ENCODE peak calls at places on chromosome 21, in four cellular contexts. One of them, this sample, is unnamed.
A peak's percentile ranks its signal among the peaks of the same experiment; 100 is the strongest.

GRCh38 chr21:37463083-37463780 is 96.7 kb downstream of the DYRK1A start:
- DNase-seq in right lobe of liver: no peak
- DNase-seq in fibroblast of pulmonary artery: peak; percentile 75
- DNase-seq in gastrocnemius medialis: no peak
- DNase-seq in this sample: peak; percentile 81

GRCh38 chr21:31218830-31219608 is 125.0 kb downstream of the TIAM1 start:
- DNase-seq in right lobe of liver: no peak
- DNase-seq in fibroblast of pulmonary artery: peak; percentile 62
- DNase-seq in gastrocnemius medialis: peak; percentile 58
- DNase-seq in this sample: peak; percentile 87

GRCh38 chr21:22806278-22806677 is 1808.1 kb downstream of the NCAM2 start:
- DNase-seq in right lobe of liver: no peak
- DNase-seq in fibroblast of pulmonary artery: no peak
- DNase-seq in gastrocnemius medialis: no peak
- DNase-seq in this sample: no peak

GRCh38 chr21:15441999-15442398 is 287.8 kb upstream of the USP25 start:
- DNase-seq in right lobe of liver: no peak
- DNase-seq in fibroblast of pulmonary artery: no peak
- DNase-seq in gastrocnemius medialis: no peak
- DNase-seq in this sample: peak; percentile 34

GRCh38 chr21:38196033-38196432 is 60.8 kb upstream of the KCNJ15 start:
- DNase-seq in right lobe of liver: no peak
- DNase-seq in fibroblast of pulmonary artery: no peak
- DNase-seq in gastrocnemius medialis: no peak
- DNase-seq in this sample: no peak

GRCh38 chr21:33332143-33332542 is 7.4 kb downstream of the IFNAR1 start:
- DNase-seq in right lobe of liver: no peak
- DNase-seq in fibroblast of pulmonary artery: no peak
- DNase-seq in gastrocnemius medialis: no peak
- DNase-seq in this sample: no peak

GRCh38 chr21:26127073-26127814 is 43.3 kb downstream of the APP start:
- DNase-seq in right lobe of liver: no peak
- DNase-seq in fibroblast of pulmonary artery: no peak
- DNase-seq in gastrocnemius medialis: no peak
- DNase-seq in this sample: no peak

GRCh38 chr21:41957991-41958766 is 4.4 kb upstream of the C2CD2 start:
- DNase-seq in right lobe of liver: peak; percentile 76
- DNase-seq in fibroblast of pulmonary artery: peak; percentile 93
- DNase-seq in gastrocnemius medialis: peak; percentile 62
- DNase-seq in this sample: peak; percentile 94

GRCh38 chr21:36260030-36260787 is 59.8 kb upstream of the MORC3 start:
- DNase-seq in right lobe of liver: no peak
- DNase-seq in fibroblast of pulmonary artery: peak; percentile 81
- DNase-seq in gastrocnemius medialis: no peak
- DNase-seq in this sample: peak; percentile 86

GRCh38 chr21:41141031-41141457 is 26.9 kb upstream of the BACE2 start:
- DNase-seq in right lobe of liver: no peak
- DNase-seq in fibroblast of pulmonary artery: peak; percentile 5
- DNase-seq in gastrocnemius medialis: no peak
- DNase-seq in this sample: peak; percentile 17

GRCh38 chr21:29477347-29477746 is 178.6 kb downstream of the BACH1 start:
- DNase-seq in right lobe of liver: no peak
- DNase-seq in fibroblast of pulmonary artery: no peak
- DNase-seq in gastrocnemius medialis: no peak
- DNase-seq in this sample: no peak

GRCh38 chr21:41707231-41707988 is 59.4 kb downstream of the RIPK4 start:
- DNase-seq in right lobe of liver: no peak
- DNase-seq in fibroblast of pulmonary artery: no peak
- DNase-seq in gastrocnemius medialis: no peak
- DNase-seq in this sample: peak; percentile 5

GRCh38 chr21:36696390-36696639 is 2.6 kb upstream of the SIM2 start:
- DNase-seq in right lobe of liver: no peak
- DNase-seq in fibroblast of pulmonary artery: no peak
- DNase-seq in gastrocnemius medialis: no peak
- DNase-seq in this sample: no peak

GRCh38 chr21:37797403-37797802 is 118.9 kb downstream of the KCNJ6 start:
- DNase-seq in right lobe of liver: no peak
- DNase-seq in fibroblast of pulmonary artery: no peak
- DNase-seq in gastrocnemius medialis: no peak
- DNase-seq in this sample: no peak

GRCh38 chr21:33266050-33266783 is at the start of gene IL10RB:
- DNase-seq in right lobe of liver: peak; percentile 88
- DNase-seq in fibroblast of pulmonary artery: peak; percentile 40
- DNase-seq in gastrocnemius medialis: peak; percentile 47
- DNase-seq in this sample: peak; percentile 45

GRCh38 chr21:25733859-25734653 is 648 bp downstream of the ATP5PF start:
- DNase-seq in right lobe of liver: peak; percentile 51
- DNase-seq in fibroblast of pulmonary artery: peak; percentile 31
- DNase-seq in gastrocnemius medialis: peak; percentile 50
- DNase-seq in this sample: peak; percentile 38

GRCh38 chr21:37800122-37800455 is 116.2 kb downstream of the KCNJ6 start:
- DNase-seq in right lobe of liver: no peak
- DNase-seq in fibroblast of pulmonary artery: peak; percentile 7
- DNase-seq in gastrocnemius medialis: no peak
- DNase-seq in this sample: no peak

GRCh38 chr21:18832950-18833349 is 429.4 kb upstream of the TMPRSS15 start:
- DNase-seq in right lobe of liver: no peak
- DNase-seq in fibroblast of pulmonary artery: peak; percentile 62
- DNase-seq in gastrocnemius medialis: no peak
- DNase-seq in this sample: peak; percentile 24

GRCh38 chr21:30831194-30831765 is 1.7 kb upstream of the KRTAP7-1 start:
- DNase-seq in right lobe of liver: no peak
- DNase-seq in fibroblast of pulmonary artery: peak; percentile 10
- DNase-seq in gastrocnemius medialis: no peak
- DNase-seq in this sample: no peak

GRCh38 chr21:42007541-42007940 is 2.6 kb downstream of the ZBTB21 start:
- DNase-seq in right lobe of liver: no peak
- DNase-seq in fibroblast of pulmonary artery: no peak
- DNase-seq in gastrocnemius medialis: no peak
- DNase-seq in this sample: no peak

GRCh38 chr21:26153758-26154157 is 16.8 kb downstream of the APP start:
- DNase-seq in right lobe of liver: no peak
- DNase-seq in fibroblast of pulmonary artery: no peak
- DNase-seq in gastrocnemius medialis: no peak
- DNase-seq in this sample: peak; percentile 49

GRCh38 chr21:30642564-30642963 is at the start of gene KRTAP20-3:
- DNase-seq in right lobe of liver: no peak
- DNase-seq in fibroblast of pulmonary artery: no peak
- DNase-seq in gastrocnemius medialis: no peak
- DNase-seq in this sample: no peak

GRCh38 chr21:24224411-24224810 is 1382.9 kb downstream of the MRPL39 start:
- DNase-seq in right lobe of liver: no peak
- DNase-seq in fibroblast of pulmonary artery: no peak
- DNase-seq in gastrocnemius medialis: no peak
- DNase-seq in this sample: no peak

GRCh38 chr21:41580758-41581554 is 73.0 kb upstream of the TMPRSS2 start:
- DNase-seq in right lobe of liver: no peak
- DNase-seq in fibroblast of pulmonary artery: no peak
- DNase-seq in gastrocnemius medialis: no peak
- DNase-seq in this sample: no peak

GRCh38 chr21:31136891-31137290 is 98.6 kb upstream of the KRTAP19-8 start:
- DNase-seq in right lobe of liver: peak; percentile 46
- DNase-seq in fibroblast of pulmonary artery: peak; percentile 84
- DNase-seq in gastrocnemius medialis: no peak
- DNase-seq in this sample: peak; percentile 23

GRCh38 chr21:31108969-31109368 is 70.7 kb upstream of the KRTAP19-8 start:
- DNase-seq in right lobe of liver: no peak
- DNase-seq in fibroblast of pulmonary artery: peak; percentile 36
- DNase-seq in gastrocnemius medialis: no peak
- DNase-seq in this sample: peak; percentile 26

GRCh38 chr21:32753818-32754610 is 17.5 kb downstream of the PAXBP1 start:
- DNase-seq in right lobe of liver: no peak
- DNase-seq in fibroblast of pulmonary artery: no peak
- DNase-seq in gastrocnemius medialis: no peak
- DNase-seq in this sample: no peak

DNA sequence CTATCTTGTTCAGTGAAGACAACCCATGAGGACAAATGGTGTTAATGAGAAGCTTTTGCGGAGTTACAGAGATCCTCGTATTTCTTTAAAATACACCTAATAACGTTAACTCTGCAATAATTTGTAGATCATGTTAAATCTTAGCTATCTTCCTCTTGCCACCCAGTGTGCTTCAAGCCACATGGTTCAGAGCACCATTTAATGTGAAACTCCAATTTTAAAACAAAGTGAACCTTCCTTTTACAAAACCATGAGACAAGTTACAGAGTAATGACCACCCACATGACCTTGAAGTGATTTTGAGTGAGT is 1.7 kb upstream of the KCNE2 start:
- DNase-seq in right lobe of liver: no peak
- DNase-seq in fibroblast of pulmonary artery: no peak
- DNase-seq in gastrocnemius medialis: no peak
- DNase-seq in this sample: no peak
- TF ChIP-seq CTCF in right lobe of liver: no peak
- TF ChIP-seq CTCF in fibroblast of pulmonary artery: no peak
- TF ChIP-seq CTCF in gastrocnemius medialis: no peak
- TF ChIP-seq CTCF in this sample: no peak

GRCh38 chr21:39869141-39869818 is 2.0 kb downstream of the PCP4 start:
- DNase-seq in right lobe of liver: no peak
- DNase-seq in fibroblast of pulmonary artery: no peak
- DNase-seq in gastrocnemius medialis: no peak
- DNase-seq in this sample: no peak
- H3K4me3 ChIP-seq in right lobe of liver: no peak overlapping the region
- H3K4me3 ChIP-seq in fibroblast of pulmonary artery: no peak overlapping the region
- H3K4me3 ChIP-seq in gastrocnemius medialis: no peak overlapping the region
- H3K4me3 ChIP-seq in this sample: no peak overlapping the region

GRCh38 chr21:16605588-16605987 is 875.8 kb downstream of the USP25 start:
- DNase-seq in right lobe of liver: no peak
- DNase-seq in fibroblast of pulmonary artery: peak; percentile 38
- DNase-seq in gastrocnemius medialis: no peak
- DNase-seq in this sample: peak; percentile 35

DNA sequence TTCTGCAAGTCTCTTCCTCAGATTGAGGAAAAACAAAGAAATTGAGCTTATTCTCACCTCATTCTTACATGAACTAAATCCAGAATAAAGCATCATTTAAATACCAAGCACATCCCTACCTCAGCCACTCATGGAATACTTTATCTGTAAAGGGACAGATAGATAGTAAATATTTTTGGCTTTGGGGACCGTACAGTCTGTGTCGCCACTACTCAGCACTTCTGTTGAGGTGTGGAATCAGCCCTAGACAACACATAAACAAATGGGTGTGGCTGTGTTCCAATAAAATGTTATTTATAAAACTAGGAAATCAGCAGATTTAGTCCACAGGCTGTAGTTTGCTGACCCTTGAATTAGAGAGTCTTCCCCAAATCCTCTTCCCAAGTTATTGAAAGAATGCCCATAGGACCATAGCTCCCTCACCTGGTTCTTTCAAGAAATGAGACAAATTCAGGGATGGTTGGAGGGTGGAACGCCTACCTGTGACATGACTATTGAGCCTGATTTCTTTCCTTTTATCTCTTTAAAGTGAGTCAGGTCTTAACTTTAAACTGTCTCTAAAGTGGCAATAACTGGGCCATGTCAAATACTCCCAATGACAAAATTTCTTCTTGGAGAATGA is 878.5 kb downstream of the USP25 start:
- DNase-seq in right lobe of liver: no peak
- DNase-seq in fibroblast of pulmonary artery: peak; percentile 17
- DNase-seq in gastrocnemius medialis: no peak
- DNase-seq in this sample: peak; percentile 8
- TF ChIP-seq CTCF in right lobe of liver: peak; percentile 25
- TF ChIP-seq CTCF in fibroblast of pulmonary artery: peak; percentile 29
- TF ChIP-seq CTCF in gastrocnemius medialis: no peak
- TF ChIP-seq CTCF in this sample: peak; percentile 7

DNA sequence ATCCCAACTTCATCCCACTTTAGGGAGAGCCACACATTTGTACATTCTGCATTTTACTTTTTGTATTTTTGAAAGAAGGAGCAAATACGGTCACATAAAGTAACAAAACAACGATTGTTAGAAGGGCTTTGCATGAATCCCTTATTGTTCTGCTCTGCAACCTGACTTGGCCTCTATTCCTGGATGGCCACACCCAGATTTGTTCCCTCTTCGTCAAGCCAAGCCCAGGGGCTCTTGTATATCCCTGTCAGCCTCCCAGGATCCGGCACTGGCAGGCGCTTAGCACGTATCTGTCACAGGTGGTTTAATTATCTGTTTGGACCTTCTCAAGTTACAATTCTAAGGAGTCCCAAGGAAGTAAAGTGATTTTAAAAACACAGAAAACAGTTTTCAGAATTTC is 28.0 kb downstream of the CRYAA start:
- DNase-seq in right lobe of liver: no peak
- DNase-seq in fibroblast of pulmonary artery: peak; percentile 48
- DNase-seq in gastrocnemius medialis: peak; percentile 69
- DNase-seq in this sample: no peak
- H3K4me3 ChIP-seq in right lobe of liver: no peak overlapping the region
- H3K4me3 ChIP-seq in fibroblast of pulmonary artery: peak overlapping the region; percentile 10
- H3K4me3 ChIP-seq in gastrocnemius medialis: no peak overlapping the region
- H3K4me3 ChIP-seq in this sample: no peak overlapping the region

GRCh38 chr21:44810829-44811228 is 7.0 kb downstream of the SUMO3 start:
- DNase-seq in right lobe of liver: no peak
- DNase-seq in fibroblast of pulmonary artery: no peak
- DNase-seq in gastrocnemius medialis: no peak
- DNase-seq in this sample: no peak
- TF ChIP-seq CTCF in right lobe of liver: no peak
- TF ChIP-seq CTCF in fibroblast of pulmonary artery: no peak
- TF ChIP-seq CTCF in gastrocnemius medialis: no peak
- TF ChIP-seq CTCF in this sample: no peak

GRCh38 chr21:45455321-45456013 is 50.5 kb downstream of the COL18A1 start:
- DNase-seq in right lobe of liver: peak; percentile 90
- DNase-seq in fibroblast of pulmonary artery: peak; percentile 51
- DNase-seq in gastrocnemius medialis: no peak
- DNase-seq in this sample: peak; percentile 37

GRCh38 chr21:45452696-45453307 is 47.8 kb downstream of the COL18A1 start:
- DNase-seq in right lobe of liver: no peak
- DNase-seq in fibroblast of pulmonary artery: no peak
- DNase-seq in gastrocnemius medialis: no peak
- DNase-seq in this sample: no peak

GRCh38 chr21:45453308-45453950 is 48.5 kb downstream of the COL18A1 start:
- DNase-seq in right lobe of liver: peak; percentile 18
- DNase-seq in fibroblast of pulmonary artery: no peak
- DNase-seq in gastrocnemius medialis: no peak
- DNase-seq in this sample: no peak

GRCh38 chr21:45454924-45455315 is 50.0 kb downstream of the COL18A1 start:
- DNase-seq in right lobe of liver: peak; percentile 42
- DNase-seq in fibroblast of pulmonary artery: peak; percentile 35
- DNase-seq in gastrocnemius medialis: no peak
- DNase-seq in this sample: peak; percentile 46

GRCh38 chr21:45454081-45454923 is 49.3 kb downstream of the COL18A1 start:
- DNase-seq in right lobe of liver: peak; percentile 88
- DNase-seq in fibroblast of pulmonary artery: no peak
- DNase-seq in gastrocnemius medialis: no peak
- DNase-seq in this sample: no peak
- H3K4me3 ChIP-seq in right lobe of liver: peak overlapping the region; percentile 69
- H3K4me3 ChIP-seq in fibroblast of pulmonary artery: no peak overlapping the region
- H3K4me3 ChIP-seq in gastrocnemius medialis: no peak overlapping the region
- H3K4me3 ChIP-seq in this sample: no peak overlapping the region

This sample was measured in fibroblast of the aortic adventitia.